ENCODE peak calls at places on chromosomes 4 and X, in ten cellular contexts. J, L, E, V, F, N, D, Z, R and C are unnamed samples.

GRCh38 chr4:55069248-55069647 is 56.1 kb downstream of the KDR start:
- DNase-seq in L (no peak), R (no peak), N (no peak), F (no peak), V (no peak), D (no peak), J (no peak), E (no peak), Z (peak), C (peak)

GRCh38 chrX:40578039-40578438 is 2.7 kb upstream of the ATP6AP2 start:
- DNase-seq in R (peak), N (no peak), J (no peak), D (no peak), L (no peak), Z (no peak), V (no peak), E (no peak), F (no peak), C (no peak)

GRCh38 chr4:144709793-144710525 is 64.0 kb downstream of the HHIP start:
- DNase-seq in Z (peak), R (no peak), F (no peak), V (no peak), L (peak), J (peak), N (no peak), E (no peak), D (no peak), C (peak)

GRCh38 chr4:75708218-75708691 is 16.1 kb upstream of the USO1 start:
- DNase-seq in E (no peak), F (no peak), Z (no peak), L (peak), R (no peak), V (no peak), N (peak), J (no peak), D (no peak), C (no peak)

GRCh38 chr4:52976523-52977230 is 114.6 kb downstream of the RASL11B start:
- DNase-seq in J (no peak), Z (no peak), R (no peak), V (no peak), L (no peak), E (no peak), D (no peak), N (no peak), F (no peak), C (no peak)

GRCh38 chrX:44317196-44317595 is 26.3 kb downstream of the EFHC2 start:
- DNase-seq in Z (no peak), F (no peak), D (no peak), J (no peak), L (no peak), R (no peak), E (no peak), V (no peak), N (no peak), C (no peak)

GRCh38 chr4:86670739-86671138 is 76.6 kb downstream of the PTPN13 start:
- DNase-seq in Z (peak), E (no peak), D (no peak), N (no peak), F (no peak), L (no peak), J (no peak), R (no peak), V (no peak), C (no peak)

GRCh38 chr4:118918388-118918787 is 29.7 kb downstream of the SYNPO2 start:
- DNase-seq in V (no peak), L (peak), J (no peak), Z (peak), R (no peak), E (no peak), D (no peak), N (no peak), F (no peak), C (peak)

GRCh38 chr4:102586644-102587021 is 85.5 kb downstream of the NFKB1 start:
- DNase-seq in J (no peak), D (no peak), L (no peak), F (no peak), V (no peak), N (peak), E (peak), Z (no peak), R (no peak), C (no peak)

GRCh38 chrX:123964155-123964554 is 2.6 kb downstream of the STAG2 start:
- DNase-seq in E (no peak), L (no peak), J (no peak), R (no peak), N (no peak), D (no peak), F (no peak), Z (no peak), V (no peak), C (no peak)

GRCh38 chrX:16033336-16033735 is 90.0 kb upstream of the GRPR start:
- DNase-seq in Z (no peak), R (no peak), J (no peak), L (no peak), F (no peak), N (no peak), V (no peak), E (no peak), D (no peak), C (no peak)

GRCh38 chr4:113069212-113069892 is 19.9 kb downstream of the ANK2 start:
- DNase-seq in D (no peak), N (no peak), R (no peak), L (peak), J (no peak), V (no peak), F (peak), Z (peak), E (no peak), C (peak)

GRCh38 chr4:121253961-121254360 is 89.8 kb upstream of the TNIP3 start:
- DNase-seq in F (no peak), E (no peak), D (no peak), J (no peak), Z (no peak), L (no peak), V (no peak), N (no peak), R (no peak), C (no peak)

GRCh38 chr4:11589676-11590075 is 161.0 kb upstream of the HS3ST1 start:
- DNase-seq in E (no peak), J (no peak), Z (peak), R (no peak), N (no peak), F (no peak), V (no peak), L (peak), D (no peak), C (no peak)

GRCh38 chr4:2256781-2257191 is 5.1 kb downstream of the MXD4 start:
- DNase-seq in L (no peak), R (no peak), Z (no peak), D (no peak), V (no peak), E (no peak), J (peak), N (no peak), F (no peak), C (peak)

GRCh38 chr4:10082459-10083272 is 33.9 kb downstream of the WDR1 start:
- DNase-seq in F (no peak), Z (no peak), L (no peak), R (no peak), N (no peak), E (no peak), D (no peak), J (no peak), V (no peak), C (no peak)

GRCh38 chr4:77074961-77075855 is 581 bp downstream of the CCNI start:
- DNase-seq in D (peak), J (peak), N (peak), E (peak), F (peak), V (peak), Z (peak), L (peak), R (no peak), C (peak)

GRCh38 chr4:153661215-153661822 is 22.8 kb upstream of the TLR2 start:
- DNase-seq in Z (peak), N (no peak), F (no peak), V (no peak), J (no peak), R (no peak), E (no peak), L (no peak), D (no peak), C (no peak)

GRCh38 chrX:88789825-88790224 is 42.8 kb downstream of the CPXCR1 start:
- DNase-seq in R (no peak), Z (no peak), E (no peak), N (no peak), J (no peak), F (no peak), D (no peak), L (no peak), V (no peak), C (no peak)

GRCh38 chrX:121307441-121307840 is 260.0 kb downstream of the GLUD2 start:
- DNase-seq in R (no peak), V (no peak), F (no peak), J (no peak), Z (no peak), E (no peak), N (no peak), L (no peak), D (no peak), C (no peak)

GRCh38 chrX:130539721-130540321 is 138.0 kb downstream of the RBMX2 start:
- DNase-seq in F (peak), J (no peak), E (no peak), R (no peak), Z (peak), D (peak), L (peak), N (no peak), V (peak), C (peak)

GRCh38 chr4:37741564-37741963 is 55.4 kb upstream of the RELL1 start:
- DNase-seq in F (no peak), Z (no peak), D (no peak), J (no peak), L (no peak), N (no peak), R (no peak), V (no peak), E (no peak), C (no peak)

GRCh38 chrX:120514236-120514635 is 45.1 kb upstream of the LAMP2 start:
- DNase-seq in Z (peak), V (peak), R (no peak), J (no peak), D (no peak), F (peak), N (no peak), E (no peak), L (peak), C (peak)

GRCh38 chr4:144399927-144400326 is 246.0 kb upstream of the HHIP start:
- DNase-seq in D (no peak), F (no peak), J (no peak), N (no peak), V (no peak), E (no peak), Z (peak), R (no peak), L (peak), C (peak)

GRCh38 chr4:174828845-174829701 is at the start of gene GLRA3:
- DNase-seq in E (no peak), F (no peak), R (peak), D (peak), Z (peak), L (peak), N (no peak), V (peak), J (peak), C (peak)

GRCh38 chrX:12007881-12008280 is 130.4 kb upstream of the FRMPD4 start:
- DNase-seq in Z (peak), D (no peak), R (no peak), V (no peak), J (no peak), L (peak), N (no peak), F (no peak), E (no peak), C (peak)